ENCODE peak calls at places on chromosomes 4 and X, in seven cellular contexts. K is CD8-positive, alpha-beta memory T cell; W is endodermal cell; J is mammary epithelial cell; Z is right atrium auricular region; C is aorta; A is psoas muscle. S is an unnamed sample. For H3K27me3, the result is how much of the 10 kb centered on the place peaks cover.

GRCh38 chr4:124633285-124633941 is 79.1 kb downstream of the ANKRD50 start:
- DNase-seq in K (no peak), W (no peak), J (no peak), Z (no peak), C (no peak), A (no peak), S (no peak)

GRCh38 chrX:48902135-48902534 is 4.4 kb downstream of the PQBP1 start:
- DNase-seq in K (no peak), W (no peak), J (no peak), Z (no peak), C (no peak), A (no peak), S (no peak)

GRCh38 chrX:118974908-118975671 is 672 bp downstream of the LONRF3 start:
- DNase-seq in K (peak), W (peak), J (no peak), Z (no peak), C (peak), A (peak), S (peak)

GRCh38 chr4:143241892-143242291 is 57.2 kb downstream of the USP38 start:
- DNase-seq in K (no peak), W (no peak), J (peak), Z (no peak), C (no peak), A (no peak), S (no peak)

GRCh38 chr4:53906786-53907185 is 157.6 kb downstream of the CHIC2 start:
- DNase-seq in K (no peak), W (no peak), J (no peak), Z (no peak), C (no peak), A (no peak), S (no peak)

GRCh38 chrX:133988010-133988409 is 2.6 kb upstream of the GPC3 start:
- DNase-seq in K (no peak), W (no peak), J (no peak), Z (no peak), C (no peak), A (no peak), S (no peak)

GRCh38 chr4:166675411-166675810 is 558.9 kb downstream of the SPOCK3 start:
- DNase-seq in K (no peak), W (no peak), J (peak), Z (no peak), C (no peak), A (no peak), S (no peak)

GRCh38 chr4:73896416-73896815 is 27.2 kb downstream of the CXCL1 start:
- DNase-seq in K (no peak), W (no peak), J (no peak), Z (no peak), C (no peak), A (no peak), S (no peak)

GRCh38 chrX:926070-926469 is 286.4 kb downstream of the CRLF2 start:
- DNase-seq in K (no peak), W (no peak), J (no peak), Z (no peak), C (no peak), A (no peak), S (no peak)

GRCh38 chr4:38283724-38284123 is 323.5 kb downstream of the PTTG2 start:
- DNase-seq in K (no peak), W (no peak), J (no peak), Z (no peak), C (no peak), A (no peak), S (no peak)

GRCh38 chrX:104084534-104085277 is 8.7 kb upstream of the TMSB15C start:
- DNase-seq in K (no peak), W (no peak), J (no peak), Z (no peak), C (no peak), A (no peak), S (no peak)

GRCh38 chrX:104085477-104085876 is 9.4 kb upstream of the TMSB15C start:
- DNase-seq in K (no peak), W (no peak), J (no peak), Z (no peak), C (no peak), A (no peak), S (no peak)

GRCh38 chrX:104085919-104086318 is 9.9 kb upstream of the TMSB15C start:
- DNase-seq in K (no peak), W (peak), J (no peak), Z (no peak), C (no peak), A (no peak), S (no peak)

DNA sequence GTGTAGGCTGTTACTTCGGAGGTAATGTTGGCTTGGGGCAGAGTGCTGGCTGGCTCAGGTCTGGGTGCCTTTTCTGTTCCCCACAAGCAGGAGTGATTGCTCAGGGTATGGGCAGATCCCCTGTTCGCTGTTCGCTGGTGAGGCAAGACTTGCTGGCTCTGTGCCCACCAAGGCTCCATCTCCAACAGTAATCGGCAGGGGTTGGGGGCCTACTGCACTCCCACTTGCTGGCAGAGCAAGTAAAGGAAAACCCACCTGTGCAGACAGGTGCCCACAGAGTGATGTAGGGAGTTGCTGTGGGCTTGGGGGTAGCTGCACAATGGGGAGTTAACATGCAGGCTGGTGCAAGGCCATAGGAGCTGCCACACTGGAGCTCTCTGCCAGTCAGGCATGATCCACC is 8.0 kb upstream of the TMSB15C start:
- DNase-seq in K (no peak), W (no peak), J (no peak), Z (no peak), C (peak), A (no peak), S (no peak)
- H3K27me3 ChIP-seq in K (under half), W (under half), J (under half), Z (under half), C (under half), A (under half), S (under half)

GRCh38 chr4:85498068-85498733 is 23.3 kb downstream of the ARHGAP24 start:
- DNase-seq in K (no peak), W (no peak), J (peak), Z (peak), C (no peak), A (peak), S (peak)
- H3K27ac ChIP-seq in K (no peak), W (no peak), J (peak), Z (peak), C (no peak), A (no peak), S (peak)

GRCh38 chrX:120309873-120310730 is 1.2 kb downstream of the TMEM255A start:
- DNase-seq in K (no peak), W (peak), J (no peak), Z (no peak), C (no peak), A (no peak), S (no peak)
- H3K27me3 ChIP-seq in K (under half), W (half or more), J (under half), Z (under half), C (under half), A (under half), S (under half)

DNA sequence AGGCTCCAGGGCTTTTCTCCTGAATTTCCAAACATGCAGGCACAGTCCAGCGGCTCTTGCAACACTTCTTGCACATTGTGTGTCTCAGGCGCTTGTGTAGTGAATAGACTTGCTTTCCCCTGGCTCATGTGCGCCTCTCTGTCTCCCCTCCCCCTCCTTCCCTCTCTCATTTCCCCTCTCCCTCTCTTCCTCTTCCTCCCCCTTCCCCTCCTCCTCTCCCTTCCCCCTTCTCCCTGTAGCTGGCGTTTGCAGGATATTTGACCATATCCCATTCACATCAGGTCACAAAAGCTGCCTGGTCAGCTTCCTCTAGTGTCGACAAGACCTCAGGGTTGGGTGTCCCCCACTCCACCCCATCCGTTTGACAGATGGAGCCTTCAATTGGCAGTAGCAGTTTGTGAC is 2.4 kb downstream of the CHST7 start:
- DNase-seq in K (no peak), W (no peak), J (peak), Z (peak), C (no peak), A (peak), S (peak)
- H3K27ac ChIP-seq in K (no peak), W (no peak), J (no peak), Z (peak), C (no peak), A (no peak), S (no peak)

DNA sequence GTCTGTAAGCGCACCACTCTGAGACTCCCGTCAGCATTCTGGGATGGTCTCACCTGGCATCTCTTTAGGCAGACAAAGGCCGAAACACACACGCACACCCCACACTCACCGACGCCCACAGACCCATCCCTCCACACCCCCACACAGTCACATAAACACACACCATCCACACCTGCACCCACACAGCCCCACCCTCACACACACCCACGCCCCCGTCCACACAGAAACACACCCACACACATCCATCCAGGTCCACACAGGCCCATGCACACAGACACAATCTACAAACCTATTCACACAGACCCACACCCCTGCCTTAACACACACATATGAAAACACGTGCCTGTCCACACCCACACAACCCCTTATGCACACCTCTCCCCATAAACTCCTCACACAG is 9.2 kb upstream of the HMX1 start:
- DNase-seq in K (no peak), W (no peak), J (no peak), Z (no peak), C (no peak), A (no peak), S (no peak)
- H3K27me3 ChIP-seq in K (under half), W (half or more), J (under half), Z (under half), C (under half), A (under half), S (under half)

DNA sequence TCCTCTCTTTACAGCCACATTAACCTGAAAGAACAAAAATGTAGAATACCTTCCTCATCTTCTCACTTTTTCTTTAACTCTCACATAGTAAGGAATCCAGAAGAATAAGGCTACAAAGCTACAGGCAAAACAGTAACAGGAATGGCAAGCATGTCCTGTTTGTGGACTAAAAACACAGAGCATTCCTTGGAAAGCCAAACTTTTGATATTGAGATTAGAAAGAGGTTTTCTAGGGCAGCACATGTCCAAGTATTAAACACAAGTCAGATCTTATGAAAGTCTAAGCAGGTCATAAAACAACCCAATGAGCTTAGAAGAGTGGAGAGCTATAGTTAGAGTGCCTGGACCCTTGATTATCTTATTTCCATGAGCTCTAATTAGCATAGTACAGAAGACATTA is 58.2 kb upstream of the FAM9C start:
- DNase-seq in K (no peak), W (no peak), J (no peak), Z (no peak), C (no peak), A (no peak), S (no peak)
- H3K27ac ChIP-seq in K (no peak), W (no peak), J (peak), Z (peak), C (no peak), A (peak), S (no peak)

GRCh38 chrX:136405126-136405525 is 82.6 kb upstream of the BRS3 start:
- DNase-seq in K (no peak), W (no peak), J (no peak), Z (no peak), C (no peak), A (no peak), S (no peak)
- H3K27me3 ChIP-seq in K (under half), W (under half), J (under half), Z (under half), C (under half), A (under half), S (under half)

GRCh38 chrX:80749404-80749803 is 60.3 kb downstream of the BRWD3 start:
- DNase-seq in K (no peak), W (no peak), J (no peak), Z (no peak), C (no peak), A (no peak), S (no peak)

GRCh38 chrX:80747832-80748231 is 61.8 kb downstream of the BRWD3 start:
- DNase-seq in K (no peak), W (no peak), J (peak), Z (no peak), C (no peak), A (no peak), S (no peak)

GRCh38 chrX:80755174-80755573 is 54.5 kb downstream of the BRWD3 start:
- DNase-seq in K (no peak), W (no peak), J (no peak), Z (no peak), C (no peak), A (no peak), S (no peak)

GRCh38 chrX:80751456-80751855 is 58.2 kb downstream of the BRWD3 start:
- DNase-seq in K (no peak), W (no peak), J (peak), Z (no peak), C (no peak), A (no peak), S (no peak)
- H3K27ac ChIP-seq in K (no peak), W (no peak), J (no peak), Z (no peak), C (no peak), A (no peak), S (no peak)